ENCODE peak calls at places on chromosomes 1 and 21, in nine cellular contexts. C, G, J, K, E, T, V, P and U are unnamed samples.

GRCh38 chr1:109993885-109994284 is 9.3 kb downstream of the AHCYL1 start:
- DNase-seq in C (no peak), G (no peak), J (peak), K (no peak), E (no peak), T (peak), V (no peak), P (no peak), U (no peak)

GRCh38 chr1:184059887-184060286 is 8.4 kb downstream of the TSEN15 start:
- DNase-seq in C (no peak), G (no peak), J (no peak), K (no peak), E (no peak), T (no peak), V (no peak), P (no peak), U (no peak)

GRCh38 chr1:20533635-20534034 is 18.7 kb upstream of the FAM43B start:
- DNase-seq in C (no peak), G (no peak), J (no peak), K (no peak), E (no peak), T (no peak), V (no peak), P (no peak), U (no peak)

GRCh38 chr1:35808376-35809155 is 750 bp downstream of the AGO4 start:
- DNase-seq in C (no peak), G (peak), J (peak), K (peak), E (peak), T (peak), V (peak), P (peak), U (peak)

GRCh38 chr1:33957854-33958253 is 94.0 kb downstream of the HMGB4 start:
- DNase-seq in C (no peak), G (no peak), J (no peak), K (no peak), E (no peak), T (no peak), V (no peak), P (no peak), U (no peak)

GRCh38 chr21:26041441-26042180 is 129.0 kb downstream of the APP start:
- DNase-seq in C (peak), G (no peak), J (peak), K (no peak), E (no peak), T (no peak), V (no peak), P (no peak), U (no peak)

GRCh38 chr1:79255421-79255820 is 248.9 kb upstream of the ADGRL4 start:
- DNase-seq in C (no peak), G (no peak), J (no peak), K (no peak), E (no peak), T (no peak), V (no peak), P (no peak), U (no peak)

GRCh38 chr1:231100393-231100792 is 60.3 kb upstream of the FAM89A start:
- DNase-seq in C (no peak), G (no peak), J (no peak), K (no peak), E (no peak), T (no peak), V (no peak), P (no peak), U (no peak)

GRCh38 chr1:39895096-39895495 is 6.6 kb downstream of the MYCL start:
- DNase-seq in C (no peak), G (no peak), J (no peak), K (no peak), E (no peak), T (no peak), V (no peak), P (no peak), U (no peak)

GRCh38 chr1:189434461-189434860 is 1043.2 kb downstream of the BRINP3 start:
- DNase-seq in C (no peak), G (no peak), J (peak), K (no peak), E (no peak), T (no peak), V (no peak), P (no peak), U (no peak)

GRCh38 chr1:76730027-76730426 is 137.3 kb upstream of the ST6GALNAC5 start:
- DNase-seq in C (no peak), G (no peak), J (no peak), K (no peak), E (no peak), T (no peak), V (no peak), P (no peak), U (no peak)

GRCh38 chr1:158005249-158005648 is 11.8 kb downstream of the KIRREL1 start:
- DNase-seq in C (no peak), G (no peak), J (no peak), K (no peak), E (no peak), T (no peak), V (no peak), P (no peak), U (no peak)

GRCh38 chr1:43831866-43832654 is 101.5 kb upstream of the ARTN start:
- DNase-seq in C (no peak), G (no peak), J (no peak), K (no peak), E (no peak), T (no peak), V (peak), P (no peak), U (peak)

GRCh38 chr21:26550357-26550756 is 22.7 kb downstream of the CYYR1 start:
- DNase-seq in C (no peak), G (no peak), J (no peak), K (no peak), E (no peak), T (no peak), V (no peak), P (no peak), U (no peak)

GRCh38 chr1:76083189-76083588 is 8.6 kb downstream of the ST6GALNAC3 start:
- DNase-seq in C (no peak), G (no peak), J (no peak), K (no peak), E (no peak), T (no peak), V (no peak), P (no peak), U (peak)

GRCh38 chr1:20051218-20051829 is 18.7 kb upstream of the PLA2G5 start:
- DNase-seq in C (no peak), G (no peak), J (no peak), K (no peak), E (no peak), T (no peak), V (no peak), P (no peak), U (no peak)

GRCh38 chr1:112673589-112674439 is 645 bp upstream of the MOV10 start:
- DNase-seq in C (peak), G (peak), J (peak), K (no peak), E (peak), T (no peak), V (peak), P (no peak), U (no peak)

GRCh38 chr1:155193275-155193990 is 14.3 kb downstream of the THBS3 start:
- DNase-seq in C (peak), G (peak), J (peak), K (peak), E (peak), T (peak), V (peak), P (peak), U (peak)

GRCh38 chr1:88892146-88892877 is 945 bp upstream of the GTF2B start:
- DNase-seq in C (no peak), G (peak), J (peak), K (no peak), E (peak), T (no peak), V (peak), P (peak), U (no peak)

GRCh38 chr1:216723274-216723780 is at the start of gene ESRRG:
- DNase-seq in C (no peak), G (peak), J (peak), K (peak), E (peak), T (peak), V (no peak), P (peak), U (no peak)

GRCh38 chr21:43864313-43864805 is 664 bp upstream of the AGPAT3 start:
- DNase-seq in C (no peak), G (peak), J (peak), K (peak), E (peak), T (peak), V (peak), P (peak), U (peak)

GRCh38 chr21:32475162-32475812 is 62.8 kb downstream of the EVA1C start:
- DNase-seq in C (peak), G (no peak), J (peak), K (no peak), E (no peak), T (no peak), V (no peak), P (no peak), U (no peak)

GRCh38 chr1:180563013-180563827 is 4.5 kb downstream of the OVAAL start:
- DNase-seq in C (no peak), G (peak), J (peak), K (no peak), E (no peak), T (no peak), V (no peak), P (no peak), U (no peak)

GRCh38 chr1:186030453-186030852 is 296.3 kb downstream of the HMCN1 start:
- DNase-seq in C (no peak), G (no peak), J (no peak), K (no peak), E (no peak), T (no peak), V (no peak), P (no peak), U (no peak)

GRCh38 chr1:224528900-224529299 is 87.2 kb upstream of the CNIH3 start:
- DNase-seq in C (no peak), G (peak), J (peak), K (no peak), E (no peak), T (no peak), V (no peak), P (no peak), U (no peak)

GRCh38 chr21:20997633-20998455 is at the start of gene NCAM2:
- DNase-seq in C (no peak), G (no peak), J (peak), K (peak), E (peak), T (peak), V (peak), P (peak), U (peak)

GRCh38 chr1:180837025-180837424 is 75.7 kb upstream of the KIAA1614 start:
- DNase-seq in C (no peak), G (no peak), J (peak), K (no peak), E (no peak), T (no peak), V (no peak), P (no peak), U (no peak)

GRCh38 chr1:4083171-4084052 is 183.3 kb upstream of the C1orf174 start:
- DNase-seq in C (no peak), G (no peak), J (no peak), K (peak), E (peak), T (no peak), V (no peak), P (no peak), U (no peak)

GRCh38 chr1:14912831-14913230 is 240.7 kb upstream of the TMEM51 start:
- DNase-seq in C (no peak), G (no peak), J (no peak), K (no peak), E (no peak), T (no peak), V (peak), P (no peak), U (no peak)

GRCh38 chr1:9424278-9424677 is 115.0 kb upstream of the SLC25A33 start:
- DNase-seq in C (no peak), G (no peak), J (no peak), K (no peak), E (no peak), T (no peak), V (no peak), P (no peak), U (no peak)

GRCh38 chr1:156499703-156500577 is 635 bp downstream of the MEF2D start:
- DNase-seq in C (no peak), G (peak), J (no peak), K (peak), E (peak), T (no peak), V (peak), P (no peak), U (no peak)
- TF ChIP-seq CTCF in C (no peak), G (no peak), J (no peak), K (no peak), E (no peak), T (no peak), V (no peak), P (no peak), U (no peak)

DNA sequence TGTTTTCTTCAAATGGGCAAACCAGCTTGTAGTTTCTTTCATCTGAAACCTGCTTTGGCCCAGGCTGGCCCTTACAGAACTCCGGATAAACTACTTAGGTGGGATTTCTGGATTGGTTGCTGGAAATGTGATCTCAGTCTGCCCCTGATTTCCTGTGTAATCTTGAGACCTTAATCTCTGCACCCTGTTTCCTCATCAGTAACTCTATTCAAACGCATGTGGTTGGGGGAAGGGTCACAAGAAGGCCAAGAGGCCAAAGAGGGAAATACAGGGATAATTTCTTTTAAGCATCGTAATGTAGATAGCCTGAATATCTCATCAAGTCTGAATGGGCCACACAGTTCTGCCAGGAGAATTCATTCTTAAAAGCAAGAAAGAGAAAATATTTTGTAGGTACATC is 483.6 kb downstream of the LTN1 start:
- DNase-seq in C (no peak), G (no peak), J (no peak), K (no peak), E (no peak), T (no peak), V (no peak), P (no peak), U (no peak)
- TF ChIP-seq CTCF in C (no peak), G (no peak), J (no peak), K (no peak), E (no peak), T (no peak), V (no peak), P (peak), U (no peak)

GRCh38 chr1:160124709-160125478 is 9.3 kb downstream of the ATP1A2 start:
- DNase-seq in C (peak), G (peak), J (peak), K (no peak), E (no peak), T (no peak), V (no peak), P (no peak), U (no peak)
- TF ChIP-seq CTCF in C (peak), G (peak), J (peak), K (no peak), E (no peak), T (no peak), V (no peak), P (peak), U (no peak)

GRCh38 chr1:12643079-12643478 is 806 bp upstream of the AADACL4 start:
- DNase-seq in C (no peak), G (no peak), J (no peak), K (no peak), E (no peak), T (no peak), V (no peak), P (no peak), U (no peak)
- TF ChIP-seq CTCF in C (no peak), G (no peak), J (no peak), K (no peak), E (no peak), T (no peak), V (no peak), P (no peak), U (no peak)

GRCh38 chr21:14453964-14454641 is 71.2 kb upstream of the HSPA13 start:
- DNase-seq in C (no peak), G (no peak), J (no peak), K (no peak), E (no peak), T (no peak), V (no peak), P (no peak), U (no peak)
- TF ChIP-seq CTCF in C (no peak), G (no peak), J (no peak), K (no peak), E (no peak), T (no peak), V (no peak), P (no peak), U (no peak)

DNA sequence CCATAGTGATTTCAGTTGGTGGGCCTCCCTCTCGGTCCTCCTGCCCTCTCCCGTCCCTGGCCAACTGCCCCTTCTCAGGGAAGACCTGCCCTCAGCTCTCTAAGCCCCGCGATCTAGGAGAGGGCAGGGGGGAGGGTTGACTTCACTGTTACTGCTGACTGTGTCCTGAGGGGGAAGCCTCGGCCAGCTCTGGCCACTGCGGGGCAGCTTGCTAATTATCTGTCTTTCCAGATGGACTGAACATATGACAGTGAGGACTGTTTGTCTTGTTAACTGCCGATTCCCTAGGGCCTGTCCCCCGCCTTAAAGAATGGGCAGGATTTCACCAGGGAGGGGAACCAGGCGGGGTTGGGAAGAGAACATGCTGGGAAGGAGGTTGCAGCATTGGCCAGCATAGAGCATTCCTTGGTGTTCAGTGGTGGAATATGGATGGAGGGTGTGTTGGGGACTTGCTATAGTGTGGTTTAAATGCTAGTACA is 22.9 kb downstream of the NIPAL3 start:
- DNase-seq in C (no peak), G (no peak), J (no peak), K (no peak), E (peak), T (no peak), V (no peak), P (peak), U (no peak)
- TF ChIP-seq CTCF in C (no peak), G (no peak), J (no peak), K (no peak), E (no peak), T (no peak), V (no peak), P (no peak), U (no peak)

GRCh38 chr1:237864338-237865244 is 26.1 kb downstream of the ZP4 start:
- DNase-seq in C (no peak), G (peak), J (peak), K (peak), E (peak), T (peak), V (peak), P (peak), U (peak)
- TF ChIP-seq CTCF in C (peak), G (peak), J (peak), K (peak), E (peak), T (peak), V (peak), P (peak), U (peak)